ENCODE peak calls at places on chromosomes 16 and 17, in four cellular contexts. C, A, T and M are unnamed samples.
A peak's percentile ranks its signal among the peaks of the same experiment; 100 is the strongest.

GRCh38 chr17:49597928-49598655 is 22.4 kb downstream of the NXPH3 start:
- DNase-seq in C (no peak), A (peak; percentile 39), T (no peak), M (peak; percentile 54)

GRCh38 chr17:63035695-63036094 is 69.7 kb downstream of the TANC2 start:
- DNase-seq in C (peak; percentile 35), A (peak; percentile 44), T (no peak), M (no peak)

GRCh38 chr17:16407911-16408588 is 7.3 kb upstream of the TRPV2 start:
- DNase-seq in C (peak; percentile 43), A (peak; percentile 33), T (peak; percentile 47), M (peak; percentile 63)

GRCh38 chr17:47731396-47731795 is 1.6 kb upstream of the TBX21 start:
- DNase-seq in C (no peak), A (no peak), T (no peak), M (no peak)

GRCh38 chr17:81961554-81962498 is 839 bp upstream of the NOTUM start:
- DNase-seq in C (no peak), A (no peak), T (no peak), M (no peak)

GRCh38 chr17:43226393-43226792 is 2.0 kb downstream of the CCDC200 start:
- DNase-seq in C (no peak), A (no peak), T (no peak), M (no peak)

GRCh38 chr17:81578561-81579225 is 26.5 kb upstream of the FAAP100 start:
- DNase-seq in C (peak; percentile 32), A (no peak), T (no peak), M (no peak)

GRCh38 chr17:40903129-40903847 is 18.2 kb upstream of the KRT20 start:
- DNase-seq in C (peak; percentile 91), A (peak; percentile 35), T (peak; percentile 93), M (peak; percentile 1)

GRCh38 chr16:51880776-51881175 is 666.2 kb downstream of the TOX3 start:
- DNase-seq in C (peak; percentile 93), A (peak; percentile 64), T (peak; percentile 40), M (peak; percentile 77)

GRCh38 chr17:10268005-10268404 is 69.6 kb upstream of the GAS7 start:
- DNase-seq in C (no peak), A (peak; percentile 64), T (no peak), M (no peak)

GRCh38 chr16:81779540-81780320 is 639 bp downstream of the PLCG2 start:
- DNase-seq in C (peak; percentile 24), A (no peak), T (no peak), M (peak; percentile 4)

GRCh38 chr17:15966183-15966878 is 21.4 kb downstream of the ADORA2B start:
- DNase-seq in C (no peak), A (no peak), T (peak; percentile 93), M (no peak)

GRCh38 chr17:55348749-55349354 is 72.8 kb downstream of the MMD start:
- DNase-seq in C (peak; percentile 68), A (peak; percentile 51), T (peak; percentile 72), M (peak; percentile 65)

GRCh38 chr17:60743812-60744211 is 66.2 kb downstream of the BCAS3 start:
- DNase-seq in C (peak; percentile 46), A (peak; percentile 84), T (peak; percentile 86), M (peak; percentile 65)

GRCh38 chr17:56171186-56171959 is 18.1 kb downstream of the ANKFN1 start:
- DNase-seq in C (no peak), A (peak; percentile 39), T (no peak), M (no peak)

GRCh38 chr17:67461876-67462275 is 84.8 kb downstream of the PITPNC1 start:
- DNase-seq in C (no peak), A (no peak), T (no peak), M (no peak)

GRCh38 chr16:86304868-86305267 is 205.5 kb upstream of the FOXF1 start:
- DNase-seq in C (no peak), A (no peak), T (no peak), M (no peak)

GRCh38 chr17:68482576-68483001 is 25.3 kb upstream of the WIPI1 start:
- DNase-seq in C (no peak), A (no peak), T (no peak), M (no peak)